ENCODE peak calls at places on chromosomes 4 and X, in four cellular contexts. Z is K562, E is GM12878, V is HepG2. J is an unnamed sample.
A peak's percentile ranks its signal among the peaks of the same experiment; 100 is the strongest.

GRCh38 chrX:150236304-150236703 is 126.8 kb upstream of the MAMLD1 start:
- DNase-seq in Z (no peak), E (no peak), V (no peak), J (no peak)

GRCh38 chr4:76879731-76880364 is 18.1 kb downstream of the SOWAHB start:
- DNase-seq in Z (no peak), E (no peak), V (no peak), J (no peak)

GRCh38 chr4:154739111-154739510 is 4.7 kb upstream of the LRAT start:
- DNase-seq in Z (no peak), E (no peak), V (no peak), J (no peak)

GRCh38 chr4:6152879-6153705 is 47.3 kb downstream of the JAKMIP1 start:
- DNase-seq in Z (no peak), E (no peak), V (no peak), J (no peak)

GRCh38 chr4:57442834-57443291 is 332.7 kb upstream of the IGFBP7 start:
- DNase-seq in Z (peak; percentile 41), E (no peak), V (peak; percentile 26), J (peak; percentile 76)

GRCh38 chr4:73676881-73677323 is 56.7 kb upstream of the RASSF6 start:
- DNase-seq in Z (no peak), E (peak; percentile 19), V (no peak), J (no peak)

GRCh38 chr4:148007303-148007702 is 275.4 kb downstream of the ARHGAP10 start:
- DNase-seq in Z (peak; percentile 24), E (no peak), V (no peak), J (no peak)

GRCh38 chr4:112316333-112316732 is 19.2 kb downstream of the ALPK1 start:
- DNase-seq in Z (no peak), E (no peak), V (no peak), J (no peak)

GRCh38 chr4:1234296-1234695 is 14.6 kb downstream of the CTBP1 start:
- DNase-seq in Z (no peak), E (no peak), V (no peak), J (no peak)

GRCh38 chr4:140315032-140315826 is 58.2 kb upstream of the SCOC start:
- DNase-seq in Z (no peak), E (no peak), V (no peak), J (no peak)

GRCh38 chr4:66000500-66001117 is 330.3 kb upstream of the EPHA5 start:
- DNase-seq in Z (no peak), E (no peak), V (no peak), J (no peak)

DNA sequence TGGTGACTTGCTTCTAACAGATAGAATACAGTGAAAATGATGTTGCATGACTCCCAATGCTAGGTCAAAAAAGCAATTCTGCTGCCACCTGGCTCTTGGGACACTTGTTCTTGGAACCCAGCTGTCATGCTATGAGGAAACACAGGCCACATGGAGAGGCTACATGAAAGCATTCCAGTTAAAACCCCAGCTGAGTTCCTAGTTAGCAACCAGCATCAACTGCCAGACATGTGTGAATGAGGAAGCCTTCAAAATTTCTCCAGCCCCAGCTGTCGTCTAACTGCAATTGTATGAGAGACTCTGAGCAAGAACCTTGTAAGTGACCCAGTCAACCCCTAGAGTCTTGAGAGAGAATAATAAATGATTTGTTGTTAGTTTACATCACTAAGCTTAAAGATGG is 105.2 kb upstream of the FGF16 start:
- DNase-seq in Z (no peak), E (no peak), V (no peak), J (no peak)
- TF ChIP-seq CREM in Z (no peak), E (no peak), V (no peak), J (no peak)

GRCh38 chr4:183328832-183329231 is 6.6 kb upstream of the CLDN24 start:
- DNase-seq in Z (no peak), E (no peak), V (peak; percentile 65), J (no peak)

GRCh38 chr4:183324619-183325018 is 2.4 kb upstream of the CLDN24 start:
- DNase-seq in Z (no peak), E (no peak), V (no peak), J (no peak)

GRCh38 chr4:183329244-183329643 is 7.0 kb upstream of the CLDN24 start:
- DNase-seq in Z (no peak), E (no peak), V (no peak), J (no peak)

GRCh38 chr4:183327827-183328226 is 5.6 kb upstream of the CLDN24 start:
- DNase-seq in Z (no peak), E (no peak), V (no peak), J (no peak)

GRCh38 chr4:183326853-183327252 is 4.6 kb upstream of the CLDN24 start:
- DNase-seq in Z (no peak), E (no peak), V (peak; percentile 64), J (no peak)
- TF ChIP-seq CREM in Z (no peak), E (no peak), V (no peak), J (no peak)

GRCh38 chrX:140764401-140764919 is 54.9 kb downstream of the LINC00632 start:
- DNase-seq in Z (no peak), E (no peak), V (no peak), J (peak; percentile 49)
- TF ChIP-seq CREM in Z (no peak), E (no peak), V (no peak), J (no peak)

DNA sequence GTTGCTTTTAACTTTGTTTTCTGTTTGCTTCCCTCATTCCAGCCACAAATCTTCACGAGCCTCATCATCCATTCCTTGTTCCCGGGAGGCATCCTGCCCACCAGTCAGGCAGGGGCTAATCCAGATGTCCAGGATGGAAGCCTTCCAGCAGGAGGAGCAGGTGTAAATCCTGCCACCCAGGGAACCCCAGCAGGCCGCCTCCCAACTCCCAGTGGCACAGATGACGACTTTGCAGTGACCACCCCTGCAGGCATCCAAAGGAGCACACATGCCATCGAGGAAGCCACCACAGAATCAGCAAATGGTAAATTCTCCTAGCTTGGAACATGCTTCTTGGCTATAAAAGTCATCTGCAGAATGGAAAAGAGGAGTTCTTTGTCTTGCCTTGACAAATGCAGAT is 12.6 kb downstream of the AMTN start:
- DNase-seq in Z (no peak), E (no peak), V (no peak), J (no peak)
- TF ChIP-seq CREM in Z (no peak), E (no peak), V (no peak), J (no peak)

GRCh38 chr4:7398788-7399432 is 35.8 kb downstream of the PSAPL1 start:
- DNase-seq in Z (no peak), E (no peak), V (no peak), J (no peak)

GRCh38 chr4:7399433-7400234 is 35.1 kb downstream of the PSAPL1 start:
- DNase-seq in Z (no peak), E (no peak), V (no peak), J (no peak)

GRCh38 chr4:7396186-7396585 is 38.5 kb downstream of the PSAPL1 start:
- DNase-seq in Z (no peak), E (no peak), V (no peak), J (no peak)

GRCh38 chr4:7397206-7398103 is 37.3 kb downstream of the PSAPL1 start:
- DNase-seq in Z (no peak), E (no peak), V (no peak), J (no peak)

DNA sequence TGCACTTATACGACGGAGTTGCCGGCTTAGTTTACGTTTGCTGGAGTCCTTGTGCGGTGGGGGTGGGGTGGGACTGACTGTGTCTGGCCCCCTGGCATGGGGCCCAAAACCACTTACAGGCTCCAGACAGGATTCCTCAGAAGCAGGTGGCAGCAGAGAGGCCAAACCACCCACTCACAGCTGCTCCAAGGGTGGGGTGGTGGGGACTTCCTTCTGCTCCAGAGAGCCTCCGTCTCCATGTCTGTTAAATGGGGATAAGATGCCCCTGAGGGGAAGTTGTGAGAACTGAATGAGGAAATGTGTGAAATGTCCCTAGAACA is 36.7 kb downstream of the PSAPL1 start:
- DNase-seq in Z (peak; percentile 2), E (no peak), V (no peak), J (no peak)
- TF ChIP-seq CREM in Z (no peak), E (no peak), V (no peak), J (no peak)

GRCh38 chrX:40863671-40864070 is 128.3 kb upstream of the MED14 start:
- DNase-seq in Z (no peak), E (no peak), V (no peak), J (no peak)
- TF ChIP-seq CREM in Z (no peak), E (no peak), V (no peak), J (no peak)

DNA sequence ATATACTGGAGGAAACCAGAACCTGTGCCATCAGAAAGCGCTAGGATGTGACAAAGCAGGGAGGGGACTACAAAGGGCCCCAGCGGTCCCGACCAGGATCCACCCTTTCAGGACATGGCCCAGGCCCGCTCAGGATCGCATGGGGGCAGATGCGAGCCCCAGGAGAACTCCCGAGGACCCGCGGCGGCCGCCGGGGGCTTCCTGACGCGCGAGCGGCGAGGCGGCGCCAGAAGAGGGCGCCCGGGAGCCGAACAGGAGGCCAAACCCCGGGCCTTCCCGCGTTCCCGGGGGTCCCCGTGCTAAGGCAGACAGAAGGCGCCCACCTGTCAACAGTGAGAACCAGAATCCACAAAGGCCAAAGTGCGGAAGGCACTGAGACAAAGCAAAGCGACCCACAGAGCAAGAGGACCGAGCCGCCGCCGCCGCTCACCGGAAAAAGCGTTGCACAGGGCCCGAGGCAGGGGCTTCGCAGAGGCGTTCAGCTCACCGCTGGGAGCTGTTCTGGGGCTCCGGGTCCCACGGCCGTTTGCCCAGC is 7.3 kb upstream of the OPN1LW start:
- DNase-seq in Z (peak; percentile 83), E (no peak), V (peak; percentile 45), J (peak; percentile 81)
- TF ChIP-seq CREM in Z (peak; percentile 46), E (no peak), V (no peak), J (no peak)

DNA sequence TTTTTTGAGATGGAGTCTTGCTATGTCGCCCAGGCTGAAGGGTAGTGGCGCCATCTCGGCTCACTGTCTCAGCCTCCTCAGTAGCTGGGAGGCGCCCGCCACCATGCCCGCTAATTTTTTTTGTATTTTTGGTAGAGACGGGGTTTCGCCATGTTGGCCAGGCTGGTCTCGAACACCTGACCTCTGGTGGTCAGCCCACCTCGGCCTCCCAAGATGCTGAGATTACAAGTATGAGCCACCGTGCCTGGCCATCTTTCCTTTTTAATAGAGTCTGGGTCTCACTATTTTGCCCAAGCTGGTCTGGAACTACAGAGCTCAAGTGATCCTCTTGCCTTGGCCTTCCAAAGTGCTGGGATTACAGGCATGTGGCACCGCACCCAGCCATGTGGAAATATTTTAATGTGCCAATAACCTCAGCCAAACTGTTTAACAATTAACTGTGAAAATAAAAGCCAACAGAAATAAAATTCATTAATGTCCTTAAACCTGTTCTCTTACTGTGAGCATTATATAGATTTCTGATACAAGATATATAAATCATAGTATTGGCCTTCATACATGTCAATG is 16.3 kb downstream of the PDS5A start:
- DNase-seq in Z (no peak), E (no peak), V (no peak), J (peak; percentile 5)
- TF ChIP-seq CREM in Z (no peak), E (no peak), V (no peak), J (no peak)

DNA sequence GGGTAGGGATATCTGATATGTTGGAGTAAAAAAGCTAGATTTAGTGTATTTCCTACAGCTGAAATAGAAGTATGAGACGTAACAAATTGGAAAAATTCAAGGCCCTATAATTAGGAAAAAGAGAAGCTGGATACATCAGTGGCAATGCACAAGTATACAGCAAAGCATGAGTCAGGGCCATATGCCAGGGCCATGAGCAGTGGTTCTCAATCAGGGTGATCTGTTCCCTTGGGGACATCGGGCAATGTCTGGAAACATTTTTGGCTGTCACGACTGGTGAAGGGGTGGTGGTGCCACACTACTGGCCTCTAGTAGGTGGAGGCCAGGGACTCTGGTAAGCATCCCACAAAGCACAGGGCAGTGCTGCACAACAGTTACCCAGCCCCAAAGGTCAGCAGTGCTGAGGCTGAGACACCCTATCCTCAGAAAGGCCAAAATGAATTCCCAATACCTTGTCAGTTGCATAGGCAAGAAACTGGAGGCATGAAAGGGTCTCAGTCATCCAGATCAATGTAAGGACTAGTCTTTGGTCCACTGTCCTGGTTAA is 36.8 kb upstream of the NAP1L5 start:
- DNase-seq in Z (no peak), E (no peak), V (no peak), J (no peak)
- TF ChIP-seq CREM in Z (no peak), E (no peak), V (no peak), J (no peak)

J was measured in WTC11.